ENCODE peak calls at places on chromosomes 1 and 21, in eight cellular contexts. One of them, this sample, is unnamed.

GRCh38 chr1:206821493-206821892 is 43.9 kb upstream of the IL20 start:
- DNase-seq in A549: no peak
- DNase-seq in GM06990: no peak
- DNase-seq in GM13977: no peak
- DNase-seq in HFFc6: no peak
- DNase-seq in fibroblast of pulmonary artery: no peak
- DNase-seq in BE2C: no peak
- DNase-seq in fibroblast of the aortic adventitia: no peak
- DNase-seq in this sample: no peak

GRCh38 chr21:45607021-45607921 is 36.3 kb upstream of the PCBP3 start:
- DNase-seq in GM13977: no peak
- DNase-seq in GM06990: no peak
- DNase-seq in BE2C: no peak
- DNase-seq in fibroblast of the aortic adventitia: no peak
- DNase-seq in HFFc6: no peak
- DNase-seq in A549: no peak
- DNase-seq in fibroblast of pulmonary artery: peak
- DNase-seq in this sample: no peak

GRCh38 chr1:167548059-167548932 is 5.3 kb downstream of the CREG1 start:
- DNase-seq in GM06990: no peak
- DNase-seq in fibroblast of the aortic adventitia: peak
- DNase-seq in BE2C: no peak
- DNase-seq in fibroblast of pulmonary artery: peak
- DNase-seq in GM13977: no peak
- DNase-seq in A549: peak
- DNase-seq in HFFc6: peak
- DNase-seq in this sample: no peak

GRCh38 chr1:186404454-186405051 is 28.9 kb downstream of the ODR4 start:
- DNase-seq in fibroblast of pulmonary artery: peak
- DNase-seq in fibroblast of the aortic adventitia: peak
- DNase-seq in GM13977: peak
- DNase-seq in HFFc6: peak
- DNase-seq in GM06990: peak
- DNase-seq in BE2C: no peak
- DNase-seq in A549: peak
- DNase-seq in this sample: no peak

GRCh38 chr21:33660406-33660805 is 18.1 kb downstream of the ITSN1 start:
- DNase-seq in GM06990: no peak
- DNase-seq in fibroblast of pulmonary artery: peak
- DNase-seq in GM13977: no peak
- DNase-seq in A549: no peak
- DNase-seq in HFFc6: no peak
- DNase-seq in BE2C: no peak
- DNase-seq in fibroblast of the aortic adventitia: peak
- DNase-seq in this sample: no peak

GRCh38 chr21:43718872-43719747 is at the start of gene PDXK:
- DNase-seq in HFFc6: peak
- DNase-seq in fibroblast of the aortic adventitia: peak
- DNase-seq in fibroblast of pulmonary artery: peak
- DNase-seq in BE2C: peak
- DNase-seq in GM06990: peak
- DNase-seq in A549: peak
- DNase-seq in GM13977: peak
- DNase-seq in this sample: peak

GRCh38 chr1:86733340-86733739 is 29.0 kb downstream of the SH3GLB1 start:
- DNase-seq in GM13977: no peak
- DNase-seq in A549: no peak
- DNase-seq in fibroblast of pulmonary artery: no peak
- DNase-seq in fibroblast of the aortic adventitia: no peak
- DNase-seq in BE2C: no peak
- DNase-seq in GM06990: no peak
- DNase-seq in HFFc6: no peak
- DNase-seq in this sample: no peak

GRCh38 chr1:4652631-4653327 is 1.6 kb upstream of the AJAP1 start:
- DNase-seq in GM06990: peak
- DNase-seq in HFFc6: peak
- DNase-seq in A549: peak
- DNase-seq in fibroblast of the aortic adventitia: peak
- DNase-seq in BE2C: peak
- DNase-seq in fibroblast of pulmonary artery: peak
- DNase-seq in GM13977: peak
- DNase-seq in this sample: peak

GRCh38 chr1:65820983-65821382 is 28.3 kb downstream of the PDE4B start:
- DNase-seq in HFFc6: peak
- DNase-seq in fibroblast of pulmonary artery: peak
- DNase-seq in fibroblast of the aortic adventitia: peak
- DNase-seq in GM06990: no peak
- DNase-seq in A549: no peak
- DNase-seq in GM13977: no peak
- DNase-seq in BE2C: no peak
- DNase-seq in this sample: no peak

GRCh38 chr21:29342394-29342957 is 43.8 kb downstream of the BACH1 start:
- DNase-seq in fibroblast of pulmonary artery: peak
- DNase-seq in HFFc6: peak
- DNase-seq in fibroblast of the aortic adventitia: peak
- DNase-seq in GM06990: peak
- DNase-seq in A549: peak
- DNase-seq in BE2C: no peak
- DNase-seq in GM13977: peak
- DNase-seq in this sample: no peak

GRCh38 chr1:218301217-218301616 is 16.1 kb downstream of the RRP15 start:
- DNase-seq in BE2C: no peak
- DNase-seq in fibroblast of pulmonary artery: no peak
- DNase-seq in GM13977: no peak
- DNase-seq in A549: no peak
- DNase-seq in HFFc6: no peak
- DNase-seq in fibroblast of the aortic adventitia: no peak
- DNase-seq in GM06990: no peak
- DNase-seq in this sample: no peak

GRCh38 chr1:92619466-92620189 is 132.9 kb upstream of the GFI1 start:
- DNase-seq in GM06990: no peak
- DNase-seq in GM13977: no peak
- DNase-seq in BE2C: no peak
- DNase-seq in fibroblast of pulmonary artery: no peak
- DNase-seq in A549: no peak
- DNase-seq in fibroblast of the aortic adventitia: no peak
- DNase-seq in HFFc6: no peak
- DNase-seq in this sample: no peak

GRCh38 chr1:92623187-92623778 is 136.6 kb upstream of the GFI1 start:
- DNase-seq in fibroblast of pulmonary artery: peak
- DNase-seq in GM13977: peak
- DNase-seq in A549: no peak
- DNase-seq in HFFc6: peak
- DNase-seq in GM06990: peak
- DNase-seq in fibroblast of the aortic adventitia: peak
- DNase-seq in BE2C: no peak
- DNase-seq in this sample: no peak
- TF ChIP-seq CTCF in fibroblast of pulmonary artery: peak
- TF ChIP-seq CTCF in GM13977: peak
- TF ChIP-seq CTCF in A549: peak
- TF ChIP-seq CTCF in HFFc6: peak
- TF ChIP-seq CTCF in GM06990: peak
- TF ChIP-seq CTCF in fibroblast of the aortic adventitia: peak
- TF ChIP-seq CTCF in BE2C: peak
- TF ChIP-seq CTCF in this sample: no peak

DNA sequence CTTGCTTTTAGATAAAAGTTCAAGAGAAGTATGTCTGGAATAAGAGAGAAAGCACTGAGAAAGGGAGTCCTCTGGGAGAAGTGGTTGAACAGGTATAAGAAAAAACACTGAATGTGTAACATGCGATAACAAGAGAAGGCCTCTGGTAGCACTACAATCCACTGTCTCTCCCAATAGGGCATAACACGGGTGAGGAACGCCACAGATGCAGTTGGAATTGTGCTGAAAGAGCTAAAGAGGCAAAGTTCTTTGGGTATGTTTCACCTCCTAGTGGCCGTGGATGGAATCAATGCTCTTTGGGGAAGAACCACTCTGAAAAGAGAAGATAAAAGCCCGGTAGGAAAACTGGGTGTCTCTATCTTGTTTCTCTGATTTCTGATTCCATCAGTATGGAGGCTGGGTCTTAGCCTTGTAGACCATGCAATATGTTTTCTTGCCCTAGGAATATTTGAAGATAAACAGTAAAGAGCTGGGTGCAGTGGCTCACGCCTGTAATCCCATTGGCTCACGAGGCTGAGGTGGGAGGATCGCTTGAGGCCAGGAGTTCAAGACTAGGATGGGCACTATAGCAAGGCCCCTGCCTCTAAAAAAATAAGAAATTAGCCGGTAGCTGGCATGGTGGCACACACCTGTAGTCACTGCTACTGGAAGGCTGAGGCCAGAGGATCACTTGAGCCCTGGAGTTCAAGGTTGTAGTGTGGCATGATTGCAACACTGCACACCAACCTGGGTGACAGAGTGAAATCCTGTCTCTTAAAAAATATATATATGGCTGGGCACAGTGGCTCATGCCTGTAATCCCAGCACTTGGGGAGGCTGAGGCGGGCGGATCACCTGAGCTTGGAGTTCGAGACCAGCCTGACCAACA is 40.4 kb downstream of the DAP3 start:
- DNase-seq in A549: peak
- DNase-seq in fibroblast of the aortic adventitia: peak
- DNase-seq in HFFc6: peak
- DNase-seq in GM13977: peak
- DNase-seq in fibroblast of pulmonary artery: peak
- DNase-seq in GM06990: no peak
- DNase-seq in BE2C: peak
- DNase-seq in this sample: peak
- TF ChIP-seq CTCF in A549: peak
- TF ChIP-seq CTCF in fibroblast of the aortic adventitia: peak
- TF ChIP-seq CTCF in HFFc6: peak
- TF ChIP-seq CTCF in GM13977: peak
- TF ChIP-seq CTCF in fibroblast of pulmonary artery: peak
- TF ChIP-seq CTCF in GM06990: peak
- TF ChIP-seq CTCF in BE2C: peak
- TF ChIP-seq CTCF in this sample: peak

GRCh38 chr1:171935086-171935485 is 93.8 kb downstream of the DNM3 start:
- DNase-seq in fibroblast of pulmonary artery: no peak
- DNase-seq in GM06990: no peak
- DNase-seq in HFFc6: no peak
- DNase-seq in fibroblast of the aortic adventitia: no peak
- DNase-seq in A549: no peak
- DNase-seq in GM13977: no peak
- DNase-seq in BE2C: no peak
- DNase-seq in this sample: no peak

GRCh38 chr1:171934664-171935063 is 93.4 kb downstream of the DNM3 start:
- DNase-seq in fibroblast of pulmonary artery: no peak
- DNase-seq in GM06990: no peak
- DNase-seq in BE2C: no peak
- DNase-seq in A549: no peak
- DNase-seq in GM13977: no peak
- DNase-seq in fibroblast of the aortic adventitia: no peak
- DNase-seq in HFFc6: no peak
- DNase-seq in this sample: no peak

GRCh38 chr1:171931752-171932151 is 90.5 kb downstream of the DNM3 start:
- DNase-seq in fibroblast of pulmonary artery: no peak
- DNase-seq in GM13977: no peak
- DNase-seq in GM06990: no peak
- DNase-seq in A549: no peak
- DNase-seq in HFFc6: no peak
- DNase-seq in BE2C: no peak
- DNase-seq in fibroblast of the aortic adventitia: no peak
- DNase-seq in this sample: no peak

GRCh38 chr1:171929121-171929520 is 87.8 kb downstream of the DNM3 start:
- DNase-seq in A549: no peak
- DNase-seq in HFFc6: no peak
- DNase-seq in GM06990: no peak
- DNase-seq in fibroblast of pulmonary artery: no peak
- DNase-seq in BE2C: no peak
- DNase-seq in fibroblast of the aortic adventitia: no peak
- DNase-seq in GM13977: no peak
- DNase-seq in this sample: no peak
- TF ChIP-seq CTCF in A549: no peak
- TF ChIP-seq CTCF in HFFc6: peak
- TF ChIP-seq CTCF in GM06990: peak
- TF ChIP-seq CTCF in fibroblast of pulmonary artery: peak
- TF ChIP-seq CTCF in BE2C: peak
- TF ChIP-seq CTCF in fibroblast of the aortic adventitia: peak
- TF ChIP-seq CTCF in GM13977: no peak
- TF ChIP-seq CTCF in this sample: no peak

DNA sequence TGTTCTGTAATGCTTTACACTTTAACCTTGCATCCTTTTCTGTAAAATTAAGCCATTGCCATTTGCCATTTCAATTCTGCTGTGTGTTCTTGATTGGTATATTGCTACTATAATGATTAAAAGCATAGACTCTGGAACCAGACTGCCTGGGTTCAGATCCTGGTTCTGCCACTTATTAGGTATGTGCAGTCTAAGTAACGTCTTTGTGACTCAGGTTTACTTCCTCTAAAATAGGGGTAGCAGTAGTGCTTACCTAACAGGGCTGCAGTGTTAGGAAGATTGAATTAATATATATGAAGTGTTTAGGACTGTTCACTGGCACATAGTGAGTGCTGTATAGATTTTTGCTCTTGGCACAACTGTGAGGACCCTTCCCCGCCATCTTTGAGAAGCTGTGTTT is 4.4 kb downstream of the CDC42 start:
- DNase-seq in GM13977: no peak
- DNase-seq in BE2C: no peak
- DNase-seq in GM06990: no peak
- DNase-seq in HFFc6: no peak
- DNase-seq in fibroblast of the aortic adventitia: no peak
- DNase-seq in fibroblast of pulmonary artery: no peak
- DNase-seq in A549: no peak
- DNase-seq in this sample: no peak
- TF ChIP-seq CTCF in GM13977: no peak
- TF ChIP-seq CTCF in BE2C: no peak
- TF ChIP-seq CTCF in GM06990: no peak
- TF ChIP-seq CTCF in HFFc6: no peak
- TF ChIP-seq CTCF in fibroblast of the aortic adventitia: no peak
- TF ChIP-seq CTCF in fibroblast of pulmonary artery: no peak
- TF ChIP-seq CTCF in A549: no peak
- TF ChIP-seq CTCF in this sample: no peak

DNA sequence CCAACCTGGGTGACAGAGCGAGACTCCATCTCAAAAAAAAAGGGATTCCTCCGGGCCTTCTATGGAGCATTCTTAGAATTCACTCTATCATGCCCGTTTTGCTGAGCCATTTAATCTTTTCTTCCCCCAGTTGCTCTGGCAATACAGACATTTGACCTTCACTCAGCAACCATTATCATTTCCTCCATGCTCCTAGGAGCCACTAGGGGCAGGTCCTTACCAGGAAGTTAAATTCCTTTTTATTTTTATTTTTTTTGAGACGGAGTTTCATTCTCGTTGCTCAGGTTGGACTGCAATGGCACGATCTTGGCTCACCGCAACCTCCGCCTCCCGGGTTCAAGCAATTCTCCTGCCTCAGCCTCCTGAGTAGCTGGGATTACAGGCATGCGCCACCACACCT is 9.7 kb upstream of the CGN start:
- DNase-seq in A549: peak
- DNase-seq in HFFc6: no peak
- DNase-seq in BE2C: no peak
- DNase-seq in fibroblast of pulmonary artery: no peak
- DNase-seq in fibroblast of the aortic adventitia: no peak
- DNase-seq in GM06990: no peak
- DNase-seq in GM13977: no peak
- DNase-seq in this sample: no peak
- TF ChIP-seq CTCF in A549: no peak
- TF ChIP-seq CTCF in HFFc6: peak
- TF ChIP-seq CTCF in BE2C: peak
- TF ChIP-seq CTCF in fibroblast of pulmonary artery: peak
- TF ChIP-seq CTCF in fibroblast of the aortic adventitia: peak
- TF ChIP-seq CTCF in GM06990: peak
- TF ChIP-seq CTCF in GM13977: no peak
- TF ChIP-seq CTCF in this sample: no peak

GRCh38 chr1:16244650-16245285 is 7.8 kb upstream of the CPLANE2 start:
- DNase-seq in BE2C: no peak
- DNase-seq in fibroblast of the aortic adventitia: no peak
- DNase-seq in GM13977: no peak
- DNase-seq in HFFc6: no peak
- DNase-seq in A549: no peak
- DNase-seq in GM06990: no peak
- DNase-seq in fibroblast of pulmonary artery: no peak
- DNase-seq in this sample: no peak
- TF ChIP-seq CTCF in BE2C: no peak
- TF ChIP-seq CTCF in fibroblast of the aortic adventitia: no peak
- TF ChIP-seq CTCF in GM13977: no peak
- TF ChIP-seq CTCF in HFFc6: peak
- TF ChIP-seq CTCF in A549: no peak
- TF ChIP-seq CTCF in GM06990: no peak
- TF ChIP-seq CTCF in fibroblast of pulmonary artery: no peak
- TF ChIP-seq CTCF in this sample: no peak

This sample was measured in stomach.